ENCODE peak calls at places on chromosomes 4 and X, in nine cellular contexts. D, O, J, X, L, U, Y, M and T are unnamed samples.

GRCh38 chr4:117096886-117097285 is 11.5 kb upstream of the TRAM1L1 start:
- DNase-seq in O (no peak), L (no peak), Y (no peak), D (no peak), J (no peak), U (no peak), X (no peak), M (no peak), T (no peak)

GRCh38 chr4:101756181-101756580 is 34.3 kb upstream of the BANK1 start:
- DNase-seq in M (no peak), X (no peak), U (no peak), Y (no peak), D (no peak), J (no peak), L (no peak), O (no peak), T (no peak)

GRCh38 chr4:165464813-165465381 is 86.1 kb downstream of the CPE start:
- DNase-seq in X (no peak), Y (no peak), J (no peak), U (peak; percentile 20), D (peak; percentile 55), L (peak; percentile 80), M (peak; percentile 58), O (no peak), T (peak; percentile 78)

GRCh38 chr4:182286035-182286434 is 42.8 kb downstream of the TENM3 start:
- DNase-seq in Y (no peak), U (no peak), O (no peak), L (peak; percentile 27), J (no peak), M (peak; percentile 25), D (no peak), X (no peak), T (no peak)

GRCh38 chrX:70001269-70001668 is 48.5 kb downstream of the AWAT2 start:
- DNase-seq in X (no peak), D (no peak), L (peak; percentile 8), O (no peak), M (no peak), U (no peak), J (no peak), Y (no peak), T (no peak)

GRCh38 chr4:2141762-2142520 is 82.8 kb downstream of the NAT8L start:
- DNase-seq in Y (no peak), D (no peak), O (no peak), J (no peak), X (no peak), U (no peak), M (peak; percentile 12), L (no peak), T (no peak)

GRCh38 chr4:152992027-152992426 is 55.9 kb downstream of the FHDC1 start:
- DNase-seq in O (no peak), U (no peak), X (peak; percentile 51), Y (no peak), L (no peak), J (no peak), M (no peak), D (no peak), T (no peak)

GRCh38 chrX:68383540-68383939 is 49.8 kb downstream of the OPHN1 start:
- DNase-seq in Y (no peak), J (no peak), O (no peak), L (no peak), U (no peak), X (no peak), D (no peak), M (no peak), T (no peak)

GRCh38 chr4:44544158-44544557 is 95.5 kb upstream of the KCTD8 start:
- DNase-seq in U (no peak), J (no peak), M (no peak), Y (no peak), O (no peak), L (peak; percentile 17), D (no peak), X (no peak), T (no peak)

GRCh38 chr4:174553828-174554227 is 31.5 kb upstream of the HPGD start:
- DNase-seq in U (peak; percentile 83), X (no peak), D (no peak), O (no peak), Y (no peak), M (peak; percentile 68), J (no peak), L (peak; percentile 84), T (no peak)

GRCh38 chrX:69718102-69718501 is 102.2 kb downstream of the EDA start:
- DNase-seq in Y (no peak), O (no peak), D (no peak), J (no peak), L (no peak), U (no peak), X (no peak), M (no peak), T (no peak)

GRCh38 chrX:154505726-154506125 is 10.3 kb downstream of the FAM3A start:
- DNase-seq in J (no peak), U (no peak), X (no peak), Y (no peak), L (no peak), O (no peak), D (no peak), M (peak; percentile 22), T (no peak)

GRCh38 chr4:77564231-77564630 is 41.4 kb upstream of the CXCL13 start:
- DNase-seq in D (no peak), M (no peak), Y (peak; percentile 23), U (no peak), O (no peak), L (no peak), X (no peak), J (no peak), T (no peak)

GRCh38 chrX:1323315-1323714 is 13.3 kb upstream of the IL3RA start:
- DNase-seq in U (peak; percentile 10), L (no peak), D (peak; percentile 79), J (no peak), X (peak; percentile 65), Y (no peak), M (no peak), O (no peak), T (peak; percentile 85)

GRCh38 chr4:7338876-7339623 is 95.7 kb downstream of the PSAPL1 start:
- DNase-seq in Y (no peak), L (no peak), O (peak; percentile 30), D (no peak), U (no peak), X (no peak), J (no peak), M (no peak), T (no peak)

GRCh38 chr4:167622481-167623240 is 388.4 kb upstream of the SPOCK3 start:
- DNase-seq in X (peak; percentile 32), J (no peak), U (no peak), D (peak; percentile 47), M (peak; percentile 62), O (peak; percentile 86), L (peak; percentile 73), Y (no peak), T (peak; percentile 63)

GRCh38 chr4:84856468-84856867 is 110.0 kb downstream of the WDFY3 start:
- DNase-seq in L (no peak), X (no peak), O (no peak), M (peak; percentile 24), J (no peak), D (no peak), U (no peak), Y (no peak), T (no peak)

GRCh38 chr4:6177587-6178197 is 22.7 kb downstream of the JAKMIP1 start:
- DNase-seq in J (no peak), U (no peak), X (no peak), O (peak; percentile 36), D (peak; percentile 78), L (no peak), Y (no peak), M (no peak), T (peak; percentile 55)

GRCh38 chr4:17577660-17578481 is 873 bp downstream of the LAP3 start:
- DNase-seq in L (peak; percentile 22), U (no peak), O (peak; percentile 71), M (peak; percentile 10), X (peak; percentile 65), Y (peak; percentile 34), J (peak; percentile 58), D (peak; percentile 47), T (peak; percentile 72)

GRCh38 chr4:8556341-8557150 is 23.6 kb upstream of the GPR78 start:
- DNase-seq in U (no peak), Y (no peak), O (peak; percentile 16), L (no peak), X (no peak), M (no peak), D (no peak), J (no peak), T (no peak)

GRCh38 chr4:120692964-120693363 is 229.6 kb downstream of the PRDM5 start:
- DNase-seq in O (no peak), U (peak; percentile 77), M (peak; percentile 87), X (no peak), L (peak; percentile 88), D (no peak), Y (no peak), J (no peak), T (no peak)

GRCh38 chr4:13783800-13784411 is 156.4 kb upstream of the BOD1L1 start:
- DNase-seq in O (no peak), D (no peak), Y (no peak), X (no peak), L (peak; percentile 6), U (no peak), J (no peak), M (peak; percentile 30), T (no peak)

GRCh38 chrX:46268429-46268828 is 276.8 kb downstream of the ZNF674 start:
- DNase-seq in X (no peak), M (no peak), J (no peak), D (no peak), O (no peak), L (peak; percentile 42), Y (no peak), U (no peak), T (no peak)

GRCh38 chr4:104494161-104494560 is 533 bp downstream of the CXXC4 start:
- DNase-seq in M (no peak), Y (no peak), L (no peak), O (no peak), D (no peak), X (no peak), U (no peak), J (no peak), T (no peak)
- H3K4me3 ChIP-seq in M (peak overlapping the region; percentile 64), Y (peak overlapping the region; percentile 36), L (no peak overlapping the region), O (peak overlapping the region; percentile 16), D (no peak overlapping the region), X (peak overlapping the region; percentile 36), U (no peak overlapping the region), J (peak overlapping the region; percentile 64), T (no peak overlapping the region)

GRCh38 chr4:142844782-142845181 is 1.3 kb downstream of the INPP4B start:
- DNase-seq in O (no peak), Y (no peak), M (no peak), U (no peak), J (no peak), L (no peak), X (no peak), D (no peak), T (no peak)
- H3K4me3 ChIP-seq in O (no peak overlapping the region), Y (no peak overlapping the region), M (no peak overlapping the region), U (peak overlapping the region; percentile 80), J (peak overlapping the region; percentile 79), L (peak overlapping the region; percentile 77), X (peak overlapping the region; percentile 50), D (no peak overlapping the region), T (no peak overlapping the region)

GRCh38 chrX:88613338-88613737 is 133.7 kb upstream of the CPXCR1 start:
- DNase-seq in U (no peak), D (no peak), L (peak; percentile 17), X (no peak), O (no peak), J (no peak), Y (no peak), M (no peak), T (peak; percentile 67)
- H3K4me3 ChIP-seq in U (no peak overlapping the region), D (no peak overlapping the region), L (no peak overlapping the region), X (no peak overlapping the region), O (no peak overlapping the region), J (no peak overlapping the region), Y (no peak overlapping the region), M (no peak overlapping the region), T (no peak overlapping the region)

GRCh38 chr4:108355523-108356208 is 186.9 kb upstream of the LEF1 start:
- DNase-seq in J (no peak), L (no peak), Y (no peak), D (no peak), U (no peak), X (no peak), M (no peak), O (no peak), T (no peak)
- H3K4me3 ChIP-seq in J (no peak overlapping the region), L (no peak overlapping the region), Y (no peak overlapping the region), D (no peak overlapping the region), U (no peak overlapping the region), X (no peak overlapping the region), M (no peak overlapping the region), O (no peak overlapping the region), T (no peak overlapping the region)